ENCODE peak calls at places on chromosomes 2 and 18, in ten cellular contexts. S is T-helper 1 cell; I is choroid plexus epithelial cell; J is sciatic nerve; H is activated CD4-positive, CD25-positive, alpha-beta regulatory T cell; F is nephron progenitor cell; Q is activated T-cell treated with anti-CD3 and anti-CD28 coated beads, Interleukin-2, amount 50 U/mL, for 72 hours; E is CMK; T is naive B cell; V is epithelial cell of esophagus. B is an unnamed sample.

GRCh38 chr2:62030902-62031301 is 125.4 kb downstream of the COMMD1 start:
- DNase-seq in S (no peak), I (no peak), J (no peak), H (no peak), F (no peak), Q (no peak), E (no peak), T (no peak), V (no peak), B (no peak)

GRCh38 chr18:45837283-45838070 is 12.0 kb downstream of the SIGLEC15 start:
- DNase-seq in S (no peak), I (peak), J (no peak), H (peak), F (peak), Q (peak), E (no peak), T (no peak), V (peak), B (no peak)

GRCh38 chr2:128545829-128546228 is 227.2 kb upstream of the HS6ST1 start:
- DNase-seq in S (no peak), I (no peak), J (no peak), H (no peak), F (no peak), Q (no peak), E (no peak), T (no peak), V (no peak), B (no peak)

GRCh38 chr2:237979331-237979730 is 12.5 kb downstream of the UBE2F start:
- DNase-seq in S (no peak), I (no peak), J (no peak), H (no peak), F (no peak), Q (no peak), E (no peak), T (no peak), V (no peak), B (no peak)

GRCh38 chr18:54261894-54262293 is 7.4 kb upstream of the POLI start:
- DNase-seq in S (no peak), I (no peak), J (no peak), H (no peak), F (no peak), Q (peak), E (no peak), T (peak), V (no peak), B (no peak)

GRCh38 chr2:25714740-25715139 is 41.4 kb upstream of the DTNB start:
- DNase-seq in S (no peak), I (peak), J (no peak), H (no peak), F (no peak), Q (no peak), E (no peak), T (no peak), V (no peak), B (no peak)

GRCh38 chr2:235026137-235026536 is 74.3 kb downstream of the SH3BP4 start:
- DNase-seq in S (no peak), I (peak), J (no peak), H (no peak), F (no peak), Q (no peak), E (no peak), T (no peak), V (peak), B (no peak)

GRCh38 chr18:25283769-25284168 is 68.2 kb downstream of the ZNF521 start:
- DNase-seq in S (no peak), I (no peak), J (no peak), H (no peak), F (no peak), Q (no peak), E (no peak), T (no peak), V (no peak), B (no peak)

GRCh38 chr2:37287966-37288365 is 36.7 kb downstream of the PRKD3 start:
- DNase-seq in S (no peak), I (peak), J (no peak), H (no peak), F (no peak), Q (no peak), E (no peak), T (peak), V (peak), B (no peak)